ENCODE peak calls at places on chromosome 21, in seven cellular contexts. V is mammary epithelial cell; Y is CD8-positive, alpha-beta T cell; S is stomach; T is right atrium auricular region; C is left ventricle myocardium inferior; Z is cardiac muscle cell. X is an unnamed sample. For H3K27me3, the result is how much of the 10 kb centered on the place peaks cover.

GRCh38 chr21:37208056-37208705 is 59.0 kb downstream of the VPS26C start:
- DNase-seq in S (peak), Z (peak), V (no peak), C (peak), Y (no peak), T (peak), X (no peak)

GRCh38 chr21:37516998-37517397 is 150.4 kb downstream of the DYRK1A start:
- DNase-seq in V (no peak), C (no peak), T (no peak), Y (no peak), S (no peak), Z (no peak), X (no peak)

GRCh38 chr21:37780991-37781983 is 135.0 kb downstream of the KCNJ6 start:
- DNase-seq in V (peak), Y (no peak), Z (no peak), T (no peak), C (no peak), S (no peak), X (no peak)

GRCh38 chr21:36087362-36088138 is 17.7 kb downstream of the CBR1 start:
- DNase-seq in Y (no peak), C (no peak), T (no peak), S (no peak), Z (no peak), V (no peak), X (no peak)

GRCh38 chr21:36075171-36075570 is 5.3 kb downstream of the CBR1 start:
- DNase-seq in T (no peak), Z (no peak), V (peak), S (no peak), Y (no peak), C (no peak), X (no peak)

GRCh38 chr21:36297938-36298572 is 21.9 kb upstream of the MORC3 start:
- DNase-seq in Y (peak), V (peak), T (peak), C (no peak), Z (no peak), S (peak), X (peak)

GRCh38 chr21:17438642-17439041 is 74.2 kb upstream of the CXADR start:
- DNase-seq in V (no peak), T (no peak), S (no peak), C (no peak), Y (no peak), Z (peak), X (no peak)

GRCh38 chr21:14989359-14989758 is 75.4 kb downstream of the NRIP1 start:
- DNase-seq in S (no peak), Z (no peak), T (no peak), C (peak), Y (no peak), V (no peak), X (no peak)

GRCh38 chr21:30713786-30714185 is 4.8 kb downstream of the KRTAP21-3 start:
- DNase-seq in Z (no peak), Y (no peak), S (no peak), V (no peak), T (no peak), C (no peak), X (no peak)

DNA sequence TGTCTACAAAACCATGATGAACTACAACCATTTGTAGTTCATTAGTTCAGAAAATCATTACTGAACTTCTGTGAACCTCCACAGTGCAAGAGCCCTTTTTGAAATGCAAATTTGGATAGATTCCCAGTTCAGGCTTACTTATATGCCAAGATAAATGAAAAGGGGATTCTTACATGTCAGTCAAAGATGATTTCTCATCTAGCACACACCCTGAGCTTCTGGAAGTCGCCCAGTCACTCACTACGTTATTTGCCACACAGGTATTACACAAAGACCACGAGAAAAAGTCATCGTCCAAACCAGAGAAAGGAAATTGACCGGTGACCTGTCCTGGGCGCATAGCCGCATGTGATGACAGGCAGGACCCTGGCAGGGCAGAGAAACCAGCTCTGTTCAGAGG is 41.8 kb downstream of the ETS2 start:
- DNase-seq in S (no peak), Y (no peak), Z (no peak), T (no peak), C (no peak), V (no peak), X (no peak)
- H3K27ac ChIP-seq in S (no peak), Y (no peak), Z (no peak), T (no peak), C (peak), V (no peak), X (no peak)

DNA sequence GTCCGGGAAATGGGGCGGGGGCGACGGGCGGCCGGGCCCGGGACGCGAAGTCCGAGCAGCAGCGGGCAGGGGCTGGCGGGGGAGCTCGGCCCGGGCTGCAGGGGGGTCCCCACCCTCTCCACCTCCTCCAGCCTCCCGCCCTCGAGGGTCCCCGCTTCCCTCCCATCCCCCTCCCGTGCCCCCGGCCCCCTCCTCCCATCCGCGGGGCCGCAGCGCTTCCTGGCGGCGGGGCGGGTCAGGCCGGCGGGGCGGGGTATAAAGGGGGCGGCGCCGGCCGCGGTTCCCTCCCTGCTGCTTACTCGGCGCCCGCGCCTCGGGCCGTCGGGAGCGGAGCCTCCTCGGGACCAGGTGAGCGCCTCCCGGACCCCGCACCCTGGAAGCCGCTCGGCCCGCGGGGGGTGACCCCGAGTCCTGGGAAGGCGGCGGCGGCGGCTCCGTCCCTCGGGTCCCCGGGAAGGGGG is at the start of gene COL6A2:
- DNase-seq in Y (peak), Z (peak), T (peak), C (peak), V (no peak), S (peak), X (peak)
- H3K27me3 ChIP-seq in Y (under half), Z (under half), T (under half), C (under half), V (under half), S (under half), X (under half)

DNA sequence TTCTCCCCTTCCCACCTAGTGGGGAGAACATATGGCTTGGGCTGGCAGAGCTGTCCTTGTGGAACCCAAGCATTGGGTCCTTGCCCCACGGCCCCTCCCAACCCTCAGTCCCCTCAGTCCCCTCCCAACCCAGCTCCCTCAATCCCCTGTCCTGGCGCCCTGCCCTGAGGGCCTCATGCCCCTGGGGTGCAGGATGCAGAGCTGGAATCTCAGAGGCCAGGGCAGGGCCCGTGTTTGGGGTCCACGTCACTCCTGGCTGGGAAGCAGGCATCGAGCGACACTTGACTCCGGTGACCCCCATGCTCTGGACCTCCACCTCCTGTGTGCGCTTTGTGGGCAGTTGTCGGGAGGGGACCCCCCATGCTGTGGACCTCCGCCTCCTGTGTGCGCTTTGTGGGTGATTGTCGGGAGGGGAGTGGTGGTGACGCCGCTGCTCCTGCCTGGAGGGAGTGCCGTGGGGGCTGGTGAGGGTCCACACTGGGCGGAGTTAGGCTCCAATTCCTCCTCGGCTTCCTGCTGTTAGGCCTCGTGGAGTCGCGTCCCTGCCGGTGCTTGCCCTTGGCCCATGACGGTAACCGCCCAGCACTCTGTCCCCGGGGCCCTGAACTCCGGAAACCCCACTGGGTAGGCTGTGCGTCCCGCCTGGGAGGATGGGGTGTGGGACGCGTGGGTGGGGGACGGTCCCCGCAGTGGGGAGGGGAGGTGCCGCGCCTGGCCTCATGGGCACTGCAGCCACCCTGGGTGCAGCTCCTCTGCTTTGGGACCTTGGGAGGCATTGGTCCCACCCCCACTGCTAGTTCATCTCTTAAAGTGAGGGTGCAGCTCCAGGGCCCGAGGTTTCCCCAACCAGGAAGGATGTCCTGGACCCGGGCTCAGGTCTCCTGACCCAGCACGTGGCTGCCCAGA is 31.2 kb downstream of the SLX9 start:
- DNase-seq in T (no peak), Y (no peak), Z (no peak), V (no peak), S (no peak), C (no peak), X (no peak)
- TF ChIP-seq CTCF in T (no peak), Y (no peak), Z (no peak), V (no peak), S (no peak), C (no peak), X (no peak)

GRCh38 chr21:32349333-32349944 is 43.4 kb downstream of the URB1 start:
- DNase-seq in C (no peak), Z (no peak), S (no peak), V (no peak), T (no peak), Y (no peak), X (no peak)
- H3K27ac ChIP-seq in C (no peak), Z (no peak), S (no peak), V (no peak), T (no peak), Y (no peak), X (no peak)

GRCh38 chr21:44364151-44365053 is 11.0 kb downstream of the TRPM2 start:
- DNase-seq in S (no peak), C (no peak), T (no peak), Y (no peak), V (no peak), Z (no peak), X (no peak)
- H3K27me3 ChIP-seq in S (under half), C (half or more), T (under half), Y (under half), V (under half), Z (under half), X (under half)

DNA sequence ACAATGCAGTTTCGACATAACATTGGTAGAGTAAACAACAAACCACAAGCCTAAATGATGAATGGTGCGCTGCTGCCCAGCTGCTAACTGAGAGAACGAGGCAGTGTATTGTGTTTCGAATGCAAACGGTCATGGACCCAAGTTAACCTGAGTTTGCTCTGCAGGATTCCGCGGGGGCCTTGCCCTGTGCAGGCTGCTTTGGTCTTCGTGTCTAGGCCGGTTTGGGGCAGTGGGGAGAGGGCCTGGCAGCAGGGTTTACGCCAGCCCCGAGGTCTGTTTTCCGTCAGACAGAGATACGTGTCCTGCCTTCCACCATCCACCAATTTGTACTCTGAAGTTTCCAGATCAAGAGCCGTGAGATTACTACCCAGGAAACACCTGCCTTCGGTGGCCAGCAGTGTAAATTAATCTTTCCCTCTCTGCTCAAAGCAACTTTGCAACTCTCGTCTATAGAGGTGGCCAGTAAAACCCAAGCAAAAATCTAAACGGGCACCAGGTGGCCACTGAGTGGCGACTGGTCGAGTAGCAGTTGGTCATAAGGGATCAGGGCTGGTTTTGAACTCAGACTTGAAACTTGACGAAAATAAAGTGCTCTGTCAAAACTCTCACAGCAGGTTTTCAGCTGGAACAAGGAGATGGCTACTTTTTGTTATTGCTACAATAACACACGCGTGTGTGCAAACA is 6.3 kb upstream of the PRDM15 start:
- DNase-seq in C (no peak), V (no peak), Y (no peak), Z (peak), T (no peak), S (no peak), X (no peak)
- TF ChIP-seq CTCF in C (no peak), V (no peak), Y (no peak), Z (no peak), T (no peak), S (no peak), X (no peak)

DNA sequence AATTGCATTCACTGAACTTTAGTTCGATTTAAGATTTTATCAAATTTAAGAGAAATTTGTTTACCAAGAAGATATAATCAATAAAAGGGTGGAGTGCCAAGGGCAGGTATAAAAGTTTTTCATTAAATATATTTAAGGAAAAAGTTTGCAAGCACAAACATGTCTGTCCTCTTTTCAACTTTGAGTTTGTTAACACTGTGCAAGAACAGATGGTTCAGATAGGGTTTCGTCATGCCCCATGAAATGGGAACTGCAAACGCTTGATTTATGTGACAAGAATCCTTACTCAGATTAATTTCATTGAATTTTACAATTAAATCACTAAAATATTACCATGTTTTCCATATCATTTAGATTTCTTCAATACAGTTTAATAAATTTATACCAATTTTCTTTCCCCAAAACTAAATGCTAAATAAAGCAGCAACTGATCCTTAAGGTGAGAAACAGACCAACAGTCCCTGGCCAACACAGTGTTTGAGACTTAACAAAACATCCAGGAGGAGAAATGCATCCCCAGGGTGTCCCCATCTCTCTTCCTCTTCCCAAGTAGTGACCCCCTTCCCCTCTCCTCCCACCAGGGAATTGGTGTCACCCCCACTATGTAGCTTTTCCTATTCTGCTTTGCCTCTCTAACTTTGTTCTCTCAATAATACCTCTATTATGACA is 293.0 kb downstream of the LTN1 start:
- DNase-seq in T (no peak), V (peak), Z (no peak), Y (no peak), S (no peak), C (no peak), X (no peak)
- H3K27ac ChIP-seq in T (no peak), V (no peak), Z (no peak), Y (no peak), S (no peak), C (no peak), X (no peak)

GRCh38 chr21:44617071-44617501 is 5.2 kb downstream of the KRTAP10-8 start:
- DNase-seq in C (no peak), Z (no peak), V (no peak), T (peak), S (no peak), Y (no peak), X (no peak)
- H3K27me3 ChIP-seq in C (under half), Z (under half), V (under half), T (under half), S (under half), Y (under half), X (under half)

X was measured in CD4-positive, alpha-beta T cell.